ENCODE peak calls at places on chromosome 16, in six cellular contexts. E, D, V, S, L and H are unnamed samples.
A peak's percentile ranks its signal among the peaks of the same experiment; 100 is the strongest.

GRCh38 chr16:397135-397661 is at the start of gene NME4:
- DNase-seq in V (no peak), S (no peak), L (peak; percentile 42), E (no peak), D (no peak), H (peak; percentile 18)

GRCh38 chr16:69861276-69862030 is 89.7 kb upstream of the CLEC18A start:
- DNase-seq in V (peak; percentile 74), L (no peak), E (no peak), S (no peak), D (peak; percentile 90), H (no peak)

GRCh38 chr16:14007460-14007859 is 63.7 kb upstream of the MRTFB start:
- DNase-seq in L (no peak), S (no peak), V (no peak), E (no peak), D (peak; percentile 60), H (no peak)

GRCh38 chr16:12320298-12320706 is 343.8 kb downstream of the SNX29 start:
- DNase-seq in D (peak; percentile 18), E (no peak), V (no peak), S (no peak), L (no peak), H (no peak)

GRCh38 chr16:54285414-54286066 is 1.0 kb downstream of the IRX3 start:
- DNase-seq in V (no peak), D (peak; percentile 43), S (no peak), L (no peak), E (peak; percentile 41), H (no peak)

GRCh38 chr16:87729266-87729954 is 36.4 kb downstream of the KLHDC4 start:
- DNase-seq in V (no peak), D (no peak), L (no peak), S (no peak), E (peak; percentile 72), H (no peak)

GRCh38 chr16:58399718-58400633 is 7.7 kb downstream of the GINS3 start:
- DNase-seq in L (no peak), V (no peak), S (peak; percentile 25), D (no peak), E (no peak), H (no peak)

GRCh38 chr16:49464877-49465504 is 91.4 kb downstream of the C16orf78 start:
- DNase-seq in S (no peak), L (no peak), D (no peak), V (no peak), E (peak; percentile 36), H (no peak)

GRCh38 chr16:19474617-19475016 is 47.3 kb downstream of the GDE1 start:
- DNase-seq in S (no peak), V (no peak), L (no peak), E (no peak), D (no peak), H (no peak)

GRCh38 chr16:24098896-24099295 is 157.2 kb upstream of the CACNG3 start:
- DNase-seq in D (no peak), S (no peak), V (no peak), L (no peak), E (no peak), H (no peak)

GRCh38 chr16:22318690-22319358 is 21.6 kb downstream of the POLR3E start:
- DNase-seq in V (no peak), D (peak; percentile 25), E (peak; percentile 70), L (peak; percentile 70), S (peak; percentile 0), H (peak; percentile 40)

GRCh38 chr16:86079185-86079885 is 180.4 kb downstream of the IRF8 start:
- DNase-seq in L (no peak), V (peak; percentile 13), E (peak; percentile 37), D (no peak), S (no peak), H (no peak)

GRCh38 chr16:27723711-27724490 is 174.0 kb downstream of the KATNIP start:
- DNase-seq in S (peak; percentile 67), L (no peak), E (no peak), V (no peak), D (no peak), H (no peak)

GRCh38 chr16:67055712-67056487 is 27.0 kb downstream of the CBFB start:
- DNase-seq in V (no peak), D (peak; percentile 81), L (no peak), E (no peak), S (no peak), H (no peak)

GRCh38 chr16:27236635-27237228 is 31.8 kb downstream of the NSMCE1 start:
- DNase-seq in V (no peak), E (no peak), S (no peak), D (no peak), L (no peak), H (no peak)

GRCh38 chr16:27444470-27444869 is 42.5 kb downstream of the IL21R start:
- DNase-seq in S (no peak), L (no peak), D (no peak), E (no peak), V (no peak), H (no peak)

GRCh38 chr16:468072-468821 is 42.8 kb downstream of the RAB11FIP3 start:
- DNase-seq in V (no peak), E (no peak), S (no peak), D (no peak), L (no peak), H (no peak)

GRCh38 chr16:3223913-3224515 is 10.9 kb downstream of the ZNF200 start:
- DNase-seq in D (peak; percentile 4), E (no peak), L (no peak), S (no peak), V (no peak), H (no peak)

GRCh38 chr16:87956169-87956770 is 5.0 kb downstream of the BANP start:
- DNase-seq in D (peak; percentile 69), E (peak; percentile 84), S (no peak), L (peak; percentile 64), V (peak; percentile 48), H (peak; percentile 82)

GRCh38 chr16:57977418-57978069 is 6.6 kb upstream of the CNGB1 start:
- DNase-seq in S (no peak), D (no peak), V (no peak), L (no peak), E (no peak), H (no peak)

GRCh38 chr16:19804538-19805323 is 79.9 kb downstream of the GPRC5B start:
- DNase-seq in L (no peak), D (no peak), V (peak; percentile 67), S (peak; percentile 73), E (peak; percentile 59), H (peak; percentile 24)